ENCODE peak calls at places on chromosomes 7 and 10, in four cellular contexts. N is A549, R is HepG2, X is SK-N-SH. F is an unnamed sample.

GRCh38 chr7:155266440-155266839 is 31.2 kb upstream of the INSIG1 start:
- DNase-seq in N (no peak), R (no peak), X (no peak), F (no peak)

GRCh38 chr7:111096997-111097396 is 6.1 kb downstream of the LRRN3 start:
- DNase-seq in N (no peak), R (no peak), X (no peak), F (no peak)

GRCh38 chr7:28807396-28807994 is 150.6 kb downstream of the TRIL start:
- DNase-seq in N (no peak), R (no peak), X (no peak), F (no peak)

GRCh38 chr7:4959881-4960280 is 894 bp upstream of the MMD2 start:
- DNase-seq in N (no peak), R (no peak), X (peak; percentile 58), F (no peak)

GRCh38 chr10:11178606-11179221 is 161.0 kb downstream of the CELF2 start:
- DNase-seq in N (no peak), R (no peak), X (peak; percentile 21), F (peak; percentile 98)

GRCh38 chr7:134547738-134548054 is 1.2 kb upstream of the AKR1B15 start:
- DNase-seq in N (peak; percentile 97), R (no peak), X (no peak), F (peak; percentile 39)

GRCh38 chr10:33193057-33193866 is 141.2 kb downstream of the NRP1 start:
- DNase-seq in N (peak; percentile 75), R (peak; percentile 80), X (peak; percentile 68), F (no peak)

GRCh38 chr7:82221152-82221674 is 222.4 kb downstream of the CACNA2D1 start:
- DNase-seq in N (no peak), R (no peak), X (no peak), F (no peak)

GRCh38 chr7:151945224-151945623 is 11.0 kb upstream of the GALNTL5 start:
- DNase-seq in N (no peak), R (no peak), X (no peak), F (no peak)

GRCh38 chr10:75170215-75170614 is 40.4 kb upstream of the VDAC2 start:
- DNase-seq in N (no peak), R (no peak), X (no peak), F (no peak)

GRCh38 chr7:70630647-70631457 is 501.1 kb upstream of the GALNT17 start:
- DNase-seq in N (no peak), R (no peak), X (no peak), F (no peak)

GRCh38 chr10:16612148-16612742 is 90.6 kb upstream of the C1QL3 start:
- DNase-seq in N (no peak), R (peak; percentile 31), X (no peak), F (no peak)

GRCh38 chr10:101938316-101939272 is 95.0 kb upstream of the KCNIP2 start:
- DNase-seq in N (no peak), R (no peak), X (no peak), F (no peak)
- TF ChIP-seq PBX3 in N (no peak), R (no peak), X (peak; percentile 80), F (no peak)

DNA sequence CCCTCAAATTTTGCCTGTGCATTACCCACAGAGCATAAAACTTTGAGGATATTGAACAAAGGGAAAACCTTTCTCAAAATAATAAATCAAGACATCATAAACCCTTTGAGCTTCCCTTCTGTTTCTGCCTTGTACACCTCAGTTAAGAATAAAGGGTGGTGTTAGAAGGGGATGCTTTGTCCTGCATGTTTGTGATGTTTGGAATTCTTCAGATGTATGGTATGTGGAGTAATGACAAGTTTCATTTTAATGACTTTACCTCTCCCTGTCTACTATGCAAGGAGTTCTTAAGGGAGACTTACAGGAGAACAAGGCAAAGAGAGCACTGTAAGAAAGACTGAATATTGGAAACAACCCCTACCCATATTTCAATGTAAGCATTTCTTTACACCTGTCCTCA is 99.2 kb downstream of the HECW1 start:
- DNase-seq in N (no peak), R (no peak), X (no peak), F (no peak)
- TF ChIP-seq EP300 in N (no peak), R (no peak), X (no peak), F (no peak)

GRCh38 chr7:19747740-19748339 is 25.6 kb downstream of the TMEM196 start:
- DNase-seq in N (peak; percentile 33), R (peak; percentile 32), X (peak; percentile 47), F (no peak)
- TF ChIP-seq PBX3 in N (no peak), R (no peak), X (no peak), F (no peak)

GRCh38 chr10:122490786-122491680 is 29.7 kb downstream of the HTRA1 start:
- DNase-seq in N (no peak), R (no peak), X (no peak), F (no peak)
- TF ChIP-seq EP300 in N (no peak), R (no peak), X (no peak), F (no peak)

GRCh38 chr10:14681305-14681704 is 93.4 kb downstream of the FAM107B start:
- DNase-seq in N (no peak), R (peak; percentile 20), X (no peak), F (no peak)

GRCh38 chr10:14673189-14673947 is 101.3 kb downstream of the FAM107B start:
- DNase-seq in N (no peak), R (no peak), X (peak; percentile 42), F (no peak)

GRCh38 chr10:14674376-14675050 is 100.2 kb downstream of the FAM107B start:
- DNase-seq in N (no peak), R (no peak), X (no peak), F (no peak)

GRCh38 chr10:14678637-14679036 is 96.1 kb downstream of the FAM107B start:
- DNase-seq in N (no peak), R (no peak), X (no peak), F (no peak)

GRCh38 chr10:14676732-14677131 is 98.0 kb downstream of the FAM107B start:
- DNase-seq in N (no peak), R (no peak), X (no peak), F (no peak)
- TF ChIP-seq PBX3 in N (no peak), R (no peak), X (no peak), F (no peak)

DNA sequence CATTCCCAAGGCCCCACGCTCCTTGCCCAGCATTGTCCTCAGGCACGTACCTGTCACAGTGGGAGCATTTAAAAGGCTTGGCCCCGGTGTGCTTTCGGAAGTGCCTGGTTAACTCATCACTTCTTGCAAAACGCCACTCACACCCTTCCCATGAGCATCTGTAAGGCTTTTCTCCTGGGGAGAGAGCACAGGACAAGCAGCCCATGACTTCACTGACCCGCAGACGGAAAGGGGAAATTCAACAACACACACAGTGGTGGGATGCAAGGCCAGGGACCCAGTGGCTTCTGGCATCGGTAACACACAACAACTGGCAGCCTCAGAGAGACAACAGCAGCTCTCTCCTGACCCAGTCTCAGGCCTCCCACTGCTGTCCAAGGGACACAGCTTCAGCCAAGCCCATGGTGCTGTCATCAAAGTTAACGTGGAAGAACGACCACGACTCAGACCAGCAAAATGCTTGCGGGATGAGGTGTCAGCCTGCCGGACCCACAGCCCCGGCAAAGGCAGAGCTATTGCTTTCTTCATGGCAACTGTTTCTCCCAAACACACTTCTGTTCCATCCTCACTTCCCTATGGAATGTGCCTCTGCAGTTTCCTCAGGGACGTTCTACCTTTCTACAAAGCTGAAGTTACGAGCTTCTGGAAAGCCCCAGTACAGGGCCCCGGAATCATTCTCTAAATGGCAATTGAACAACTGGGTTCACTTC is 4.8 kb downstream of the KLF6 start:
- DNase-seq in N (no peak), R (no peak), X (no peak), F (no peak)
- TF ChIP-seq EP300 in N (no peak), R (no peak), X (no peak), F (no peak)

GRCh38 chr10:62047960-62048383 is 146.5 kb downstream of the ARID5B start:
- DNase-seq in N (no peak), R (peak; percentile 25), X (no peak), F (no peak)
- TF ChIP-seq PBX3 in N (no peak), R (no peak), X (no peak), F (no peak)

GRCh38 chr7:92057375-92057774 is 76.9 kb downstream of the CYP51A1 start:
- DNase-seq in N (no peak), R (no peak), X (no peak), F (no peak)
- TF ChIP-seq EP300 in N (no peak), R (no peak), X (no peak), F (no peak)

DNA sequence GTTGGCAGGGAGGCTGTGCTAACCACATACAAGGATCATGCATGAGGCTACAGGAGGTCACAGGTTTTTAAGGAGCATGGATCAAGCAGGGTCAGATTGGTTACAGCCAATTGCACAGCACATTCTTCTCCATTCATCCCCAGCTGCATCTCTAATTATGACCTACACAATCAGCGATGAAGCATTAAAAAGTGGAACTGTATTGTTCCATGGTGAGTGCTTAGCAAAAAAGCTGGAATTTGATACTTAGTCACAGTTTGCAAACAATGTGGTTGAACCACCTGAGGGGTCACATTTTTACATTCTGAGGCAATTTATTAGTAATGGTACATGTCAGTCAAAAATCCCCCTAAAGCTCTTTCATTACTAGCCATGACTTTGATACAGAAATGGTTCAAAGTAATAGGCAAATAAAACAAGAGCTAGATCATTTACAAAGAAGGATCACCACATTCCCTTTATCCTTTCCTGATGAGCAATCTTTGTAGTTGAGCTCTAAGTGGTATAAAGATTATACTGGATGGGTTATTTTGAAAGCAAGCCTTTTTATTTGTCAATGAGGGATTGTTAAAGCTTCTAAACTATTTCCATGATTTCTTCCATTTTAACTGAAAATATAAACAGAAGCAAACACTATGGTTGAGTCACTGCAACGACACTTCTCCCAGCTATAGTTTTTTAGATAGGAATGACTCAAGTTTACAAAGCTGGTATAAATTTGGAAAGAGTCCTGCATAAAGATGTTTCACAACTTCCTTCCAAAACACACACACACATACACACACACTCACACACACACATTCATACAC is 217.8 kb upstream of the SEMA3A start:
- DNase-seq in N (peak; percentile 49), R (peak; percentile 3), X (no peak), F (no peak)
- TF ChIP-seq PBX3 in N (no peak), R (no peak), X (peak; percentile 69), F (no peak)

DNA sequence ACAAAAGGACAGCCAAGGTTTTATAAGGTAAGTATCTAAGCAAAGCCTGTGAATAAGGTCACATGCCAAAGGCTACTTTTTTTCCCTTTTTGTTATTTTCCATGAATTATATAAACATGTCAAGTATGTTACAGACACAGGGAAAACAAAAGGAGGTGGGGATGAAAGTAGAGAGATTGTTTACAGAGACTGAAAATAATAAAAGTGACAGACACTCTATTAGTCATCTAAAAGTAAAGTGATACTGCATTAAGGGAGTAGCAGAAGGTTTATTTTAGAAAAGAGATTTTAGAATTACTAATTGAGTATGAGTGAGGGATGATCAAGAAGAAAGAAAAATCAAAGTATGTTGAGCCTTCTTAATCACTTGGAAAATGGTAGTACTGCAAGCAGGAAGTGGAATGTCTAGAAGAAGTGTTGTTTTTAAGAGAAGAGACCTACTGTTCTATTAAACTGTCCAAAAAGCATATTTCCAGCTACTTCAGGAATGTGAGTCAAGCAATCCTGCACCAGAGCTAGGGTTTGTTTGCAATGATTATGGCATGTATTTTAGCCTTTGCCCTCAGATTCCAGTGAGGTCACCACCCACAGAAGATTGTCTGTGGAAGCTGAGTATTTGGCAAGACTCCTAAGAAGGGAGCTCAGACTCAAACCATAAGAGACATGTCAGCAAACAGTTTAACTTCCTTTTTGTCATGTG is 177.9 kb upstream of the PLXDC2 start:
- DNase-seq in N (peak; percentile 3), R (peak; percentile 66), X (no peak), F (no peak)
- TF ChIP-seq EP300 in N (no peak), R (no peak), X (peak; percentile 74), F (no peak)